ENCODE peak calls at places on chromosomes 16 and 17, in ten cellular contexts. One of them, this sample, is unnamed.
A peak's percentile ranks its signal among the peaks of the same experiment; 100 is the strongest.

GRCh38 chr16:17379121-17379571 is 91.6 kb downstream of the XYLT1 start:
- DNase-seq in NCI-H146: no peak
- DNase-seq in GOT3: no peak
- DNase-seq in NCI-H1105: no peak
- DNase-seq in NCI-H524: no peak
- DNase-seq in nucleus accumbens: no peak
- DNase-seq in iris pigment epithelial cell: no peak
- DNase-seq in T-cell: no peak
- DNase-seq in naive thymus-derived CD4-positive, alpha-beta T cell: no peak
- DNase-seq in CD4-positive, alpha-beta T cell: no peak
- DNase-seq in this sample: no peak

GRCh38 chr17:1188812-1189211 is 9.0 kb upstream of the ABR start:
- DNase-seq in CD4-positive, alpha-beta T cell: no peak
- DNase-seq in nucleus accumbens: no peak
- DNase-seq in NCI-H524: no peak
- DNase-seq in NCI-H146: no peak
- DNase-seq in NCI-H1105: no peak
- DNase-seq in T-cell: no peak
- DNase-seq in iris pigment epithelial cell: no peak
- DNase-seq in naive thymus-derived CD4-positive, alpha-beta T cell: no peak
- DNase-seq in GOT3: no peak
- DNase-seq in this sample: no peak

GRCh38 chr16:26204138-26204537 is 512.4 kb downstream of the HS3ST4 start:
- DNase-seq in CD4-positive, alpha-beta T cell: no peak
- DNase-seq in T-cell: no peak
- DNase-seq in NCI-H524: no peak
- DNase-seq in NCI-H1105: no peak
- DNase-seq in NCI-H146: no peak
- DNase-seq in iris pigment epithelial cell: no peak
- DNase-seq in naive thymus-derived CD4-positive, alpha-beta T cell: no peak
- DNase-seq in nucleus accumbens: no peak
- DNase-seq in GOT3: no peak
- DNase-seq in this sample: no peak

GRCh38 chr17:1186214-1186820 is 6.5 kb upstream of the ABR start:
- DNase-seq in NCI-H146: no peak
- DNase-seq in NCI-H524: no peak
- DNase-seq in nucleus accumbens: no peak
- DNase-seq in T-cell: no peak
- DNase-seq in iris pigment epithelial cell: peak; percentile 29
- DNase-seq in GOT3: no peak
- DNase-seq in CD4-positive, alpha-beta T cell: no peak
- DNase-seq in NCI-H1105: no peak
- DNase-seq in naive thymus-derived CD4-positive, alpha-beta T cell: no peak
- DNase-seq in this sample: no peak

GRCh38 chr16:83977056-83977815 is 9.2 kb downstream of the NECAB2 start:
- DNase-seq in NCI-H524: no peak
- DNase-seq in iris pigment epithelial cell: no peak
- DNase-seq in nucleus accumbens: no peak
- DNase-seq in CD4-positive, alpha-beta T cell: no peak
- DNase-seq in NCI-H1105: no peak
- DNase-seq in T-cell: no peak
- DNase-seq in naive thymus-derived CD4-positive, alpha-beta T cell: no peak
- DNase-seq in NCI-H146: no peak
- DNase-seq in GOT3: no peak
- DNase-seq in this sample: no peak

GRCh38 chr17:29557085-29557697 is 9.6 kb downstream of the ABHD15 start:
- DNase-seq in NCI-H524: no peak
- DNase-seq in CD4-positive, alpha-beta T cell: no peak
- DNase-seq in T-cell: no peak
- DNase-seq in NCI-H1105: no peak
- DNase-seq in naive thymus-derived CD4-positive, alpha-beta T cell: no peak
- DNase-seq in GOT3: no peak
- DNase-seq in iris pigment epithelial cell: peak; percentile 63
- DNase-seq in NCI-H146: no peak
- DNase-seq in nucleus accumbens: no peak
- DNase-seq in this sample: no peak

GRCh38 chr16:64784635-64785034 is 337.2 kb downstream of the CDH11 start:
- DNase-seq in nucleus accumbens: no peak
- DNase-seq in GOT3: no peak
- DNase-seq in NCI-H1105: no peak
- DNase-seq in T-cell: no peak
- DNase-seq in iris pigment epithelial cell: no peak
- DNase-seq in CD4-positive, alpha-beta T cell: no peak
- DNase-seq in NCI-H524: no peak
- DNase-seq in naive thymus-derived CD4-positive, alpha-beta T cell: no peak
- DNase-seq in NCI-H146: no peak
- DNase-seq in this sample: no peak

GRCh38 chr16:6483634-6484033 is 849.0 kb upstream of the RBFOX1 start:
- DNase-seq in NCI-H1105: no peak
- DNase-seq in GOT3: no peak
- DNase-seq in CD4-positive, alpha-beta T cell: no peak
- DNase-seq in nucleus accumbens: no peak
- DNase-seq in iris pigment epithelial cell: no peak
- DNase-seq in naive thymus-derived CD4-positive, alpha-beta T cell: no peak
- DNase-seq in NCI-H524: no peak
- DNase-seq in NCI-H146: peak; percentile 68
- DNase-seq in T-cell: no peak
- DNase-seq in this sample: no peak

GRCh38 chr16:3023415-3023668 is 400 bp downstream of the HCFC1R1 start:
- DNase-seq in naive thymus-derived CD4-positive, alpha-beta T cell: no peak
- DNase-seq in nucleus accumbens: peak; percentile 33
- DNase-seq in NCI-H1105: no peak
- DNase-seq in GOT3: peak; percentile 86
- DNase-seq in CD4-positive, alpha-beta T cell: no peak
- DNase-seq in NCI-H524: no peak
- DNase-seq in NCI-H146: no peak
- DNase-seq in T-cell: no peak
- DNase-seq in iris pigment epithelial cell: peak; percentile 60
- DNase-seq in this sample: no peak

GRCh38 chr17:7408341-7408740 is 696 bp downstream of the NLGN2 start:
- DNase-seq in GOT3: no peak
- DNase-seq in nucleus accumbens: no peak
- DNase-seq in NCI-H146: no peak
- DNase-seq in NCI-H1105: no peak
- DNase-seq in T-cell: peak; percentile 26
- DNase-seq in iris pigment epithelial cell: no peak
- DNase-seq in NCI-H524: no peak
- DNase-seq in CD4-positive, alpha-beta T cell: no peak
- DNase-seq in naive thymus-derived CD4-positive, alpha-beta T cell: peak; percentile 27
- DNase-seq in this sample: no peak

GRCh38 chr17:9451919-9452318 is 123.7 kb downstream of the STX8 start:
- DNase-seq in iris pigment epithelial cell: no peak
- DNase-seq in nucleus accumbens: no peak
- DNase-seq in T-cell: no peak
- DNase-seq in CD4-positive, alpha-beta T cell: no peak
- DNase-seq in NCI-H524: no peak
- DNase-seq in GOT3: no peak
- DNase-seq in NCI-H146: no peak
- DNase-seq in NCI-H1105: no peak
- DNase-seq in naive thymus-derived CD4-positive, alpha-beta T cell: no peak
- DNase-seq in this sample: no peak

GRCh38 chr17:1201132-1201702 is 21.4 kb upstream of the ABR start:
- DNase-seq in iris pigment epithelial cell: no peak
- DNase-seq in GOT3: no peak
- DNase-seq in NCI-H146: no peak
- DNase-seq in T-cell: peak; percentile 55
- DNase-seq in NCI-H1105: no peak
- DNase-seq in naive thymus-derived CD4-positive, alpha-beta T cell: peak; percentile 40
- DNase-seq in nucleus accumbens: no peak
- DNase-seq in NCI-H524: no peak
- DNase-seq in CD4-positive, alpha-beta T cell: peak; percentile 53
- DNase-seq in this sample: no peak

GRCh38 chr17:48631693-48632578 is 5.8 kb upstream of the HOXB9 start:
- DNase-seq in iris pigment epithelial cell: no peak
- DNase-seq in GOT3: no peak
- DNase-seq in CD4-positive, alpha-beta T cell: no peak
- DNase-seq in NCI-H146: no peak
- DNase-seq in NCI-H524: no peak
- DNase-seq in T-cell: no peak
- DNase-seq in NCI-H1105: no peak
- DNase-seq in naive thymus-derived CD4-positive, alpha-beta T cell: no peak
- DNase-seq in nucleus accumbens: no peak
- DNase-seq in this sample: no peak

GRCh38 chr17:55531053-55531728 is 19.9 kb upstream of the SMIM36 start:
- DNase-seq in CD4-positive, alpha-beta T cell: no peak
- DNase-seq in naive thymus-derived CD4-positive, alpha-beta T cell: no peak
- DNase-seq in GOT3: no peak
- DNase-seq in NCI-H146: no peak
- DNase-seq in NCI-H524: no peak
- DNase-seq in T-cell: no peak
- DNase-seq in iris pigment epithelial cell: no peak
- DNase-seq in NCI-H1105: no peak
- DNase-seq in nucleus accumbens: no peak
- DNase-seq in this sample: no peak

GRCh38 chr17:9330140-9330902 is 245.3 kb downstream of the STX8 start:
- DNase-seq in nucleus accumbens: no peak
- DNase-seq in naive thymus-derived CD4-positive, alpha-beta T cell: no peak
- DNase-seq in GOT3: no peak
- DNase-seq in CD4-positive, alpha-beta T cell: no peak
- DNase-seq in iris pigment epithelial cell: no peak
- DNase-seq in NCI-H524: no peak
- DNase-seq in NCI-H146: no peak
- DNase-seq in NCI-H1105: no peak
- DNase-seq in T-cell: no peak
- DNase-seq in this sample: no peak

GRCh38 chr17:2053380-2054261 is 1.3 kb upstream of the HIC1 start:
- DNase-seq in iris pigment epithelial cell: peak; percentile 81
- DNase-seq in naive thymus-derived CD4-positive, alpha-beta T cell: peak; percentile 60
- DNase-seq in CD4-positive, alpha-beta T cell: peak; percentile 75
- DNase-seq in NCI-H1105: peak; percentile 38
- DNase-seq in nucleus accumbens: peak; percentile 24
- DNase-seq in T-cell: peak; percentile 65
- DNase-seq in NCI-H146: peak; percentile 69
- DNase-seq in GOT3: no peak
- DNase-seq in NCI-H524: peak; percentile 67
- DNase-seq in this sample: no peak

GRCh38 chr17:58113947-58114346 is 30.7 kb downstream of the DYNLL2 start:
- DNase-seq in NCI-H524: no peak
- DNase-seq in naive thymus-derived CD4-positive, alpha-beta T cell: no peak
- DNase-seq in NCI-H1105: no peak
- DNase-seq in GOT3: no peak
- DNase-seq in T-cell: no peak
- DNase-seq in NCI-H146: no peak
- DNase-seq in CD4-positive, alpha-beta T cell: no peak
- DNase-seq in nucleus accumbens: no peak
- DNase-seq in iris pigment epithelial cell: no peak
- DNase-seq in this sample: no peak

GRCh38 chr16:80176114-80176513 is 364.7 kb upstream of the DYNLRB2 start:
- DNase-seq in iris pigment epithelial cell: no peak
- DNase-seq in NCI-H524: no peak
- DNase-seq in CD4-positive, alpha-beta T cell: no peak
- DNase-seq in nucleus accumbens: no peak
- DNase-seq in GOT3: no peak
- DNase-seq in NCI-H146: no peak
- DNase-seq in naive thymus-derived CD4-positive, alpha-beta T cell: no peak
- DNase-seq in NCI-H1105: no peak
- DNase-seq in T-cell: no peak
- DNase-seq in this sample: no peak

GRCh38 chr17:43900183-43900857 is 7.0 kb downstream of the MPP2 start:
- DNase-seq in NCI-H146: peak; percentile 75
- DNase-seq in GOT3: peak; percentile 33
- DNase-seq in iris pigment epithelial cell: peak; percentile 74
- DNase-seq in NCI-H524: peak; percentile 95
- DNase-seq in CD4-positive, alpha-beta T cell: peak; percentile 84
- DNase-seq in NCI-H1105: peak; percentile 73
- DNase-seq in T-cell: peak; percentile 73
- DNase-seq in naive thymus-derived CD4-positive, alpha-beta T cell: peak; percentile 65
- DNase-seq in nucleus accumbens: peak; percentile 74
- DNase-seq in this sample: peak; percentile 64

GRCh38 chr16:69494993-69495392 is 70.6 kb downstream of the CYB5B start:
- DNase-seq in nucleus accumbens: no peak
- DNase-seq in NCI-H146: no peak
- DNase-seq in NCI-H1105: no peak
- DNase-seq in GOT3: no peak
- DNase-seq in NCI-H524: no peak
- DNase-seq in T-cell: no peak
- DNase-seq in naive thymus-derived CD4-positive, alpha-beta T cell: no peak
- DNase-seq in iris pigment epithelial cell: peak; percentile 34
- DNase-seq in CD4-positive, alpha-beta T cell: no peak
- DNase-seq in this sample: no peak

GRCh38 chr17:43701318-43701743 is 39.6 kb upstream of the MEOX1 start:
- DNase-seq in GOT3: peak; percentile 33
- DNase-seq in nucleus accumbens: no peak
- DNase-seq in NCI-H1105: no peak
- DNase-seq in CD4-positive, alpha-beta T cell: no peak
- DNase-seq in iris pigment epithelial cell: peak; percentile 91
- DNase-seq in naive thymus-derived CD4-positive, alpha-beta T cell: no peak
- DNase-seq in NCI-H524: no peak
- DNase-seq in NCI-H146: no peak
- DNase-seq in T-cell: peak; percentile 17
- DNase-seq in this sample: peak; percentile 68

GRCh38 chr17:15101175-15101574 is 164.0 kb downstream of the PMP22 start:
- DNase-seq in GOT3: no peak
- DNase-seq in nucleus accumbens: no peak
- DNase-seq in NCI-H524: no peak
- DNase-seq in NCI-H1105: no peak
- DNase-seq in naive thymus-derived CD4-positive, alpha-beta T cell: no peak
- DNase-seq in T-cell: no peak
- DNase-seq in iris pigment epithelial cell: no peak
- DNase-seq in NCI-H146: no peak
- DNase-seq in CD4-positive, alpha-beta T cell: no peak
- DNase-seq in this sample: no peak

GRCh38 chr17:1969712-1970111 is 55.4 kb downstream of the RTN4RL1 start:
- DNase-seq in NCI-H524: no peak
- DNase-seq in nucleus accumbens: no peak
- DNase-seq in naive thymus-derived CD4-positive, alpha-beta T cell: no peak
- DNase-seq in iris pigment epithelial cell: no peak
- DNase-seq in NCI-H146: no peak
- DNase-seq in T-cell: no peak
- DNase-seq in CD4-positive, alpha-beta T cell: no peak
- DNase-seq in GOT3: no peak
- DNase-seq in NCI-H1105: no peak
- DNase-seq in this sample: no peak

GRCh38 chr16:88334517-88335149 is 48.1 kb upstream of the ZNF469 start:
- DNase-seq in naive thymus-derived CD4-positive, alpha-beta T cell: no peak
- DNase-seq in NCI-H524: no peak
- DNase-seq in T-cell: no peak
- DNase-seq in GOT3: no peak
- DNase-seq in NCI-H146: no peak
- DNase-seq in nucleus accumbens: no peak
- DNase-seq in CD4-positive, alpha-beta T cell: no peak
- DNase-seq in iris pigment epithelial cell: no peak
- DNase-seq in NCI-H1105: no peak
- DNase-seq in this sample: no peak

GRCh38 chr16:19135896-19136438 is 22.2 kb downstream of the ITPRIPL2 start:
- DNase-seq in iris pigment epithelial cell: no peak
- DNase-seq in NCI-H1105: no peak
- DNase-seq in GOT3: no peak
- DNase-seq in NCI-H146: peak; percentile 77
- DNase-seq in nucleus accumbens: no peak
- DNase-seq in CD4-positive, alpha-beta T cell: no peak
- DNase-seq in naive thymus-derived CD4-positive, alpha-beta T cell: no peak
- DNase-seq in T-cell: no peak
- DNase-seq in NCI-H524: no peak
- DNase-seq in this sample: no peak

GRCh38 chr17:60142872-60143499 is 6.8 kb upstream of the CA4 start:
- DNase-seq in NCI-H146: peak; percentile 82
- DNase-seq in nucleus accumbens: peak; percentile 37
- DNase-seq in GOT3: peak; percentile 37
- DNase-seq in NCI-H524: peak; percentile 87
- DNase-seq in iris pigment epithelial cell: peak; percentile 91
- DNase-seq in CD4-positive, alpha-beta T cell: peak; percentile 74
- DNase-seq in T-cell: peak; percentile 55
- DNase-seq in naive thymus-derived CD4-positive, alpha-beta T cell: peak; percentile 31
- DNase-seq in NCI-H1105: peak; percentile 74
- DNase-seq in this sample: peak; percentile 65

GRCh38 chr17:57708401-57708800 is 36.7 kb downstream of the CCDC182 start:
- DNase-seq in NCI-H524: peak; percentile 95
- DNase-seq in nucleus accumbens: no peak
- DNase-seq in GOT3: no peak
- DNase-seq in NCI-H1105: no peak
- DNase-seq in CD4-positive, alpha-beta T cell: no peak
- DNase-seq in naive thymus-derived CD4-positive, alpha-beta T cell: no peak
- DNase-seq in iris pigment epithelial cell: no peak
- DNase-seq in T-cell: no peak
- DNase-seq in NCI-H146: peak; percentile 65
- DNase-seq in this sample: no peak

GRCh38 chr17:30558313-30559195 is 81.3 kb downstream of the GOSR1 start:
- DNase-seq in naive thymus-derived CD4-positive, alpha-beta T cell: no peak
- DNase-seq in NCI-H1105: no peak
- DNase-seq in NCI-H524: no peak
- DNase-seq in NCI-H146: peak; percentile 30
- DNase-seq in T-cell: no peak
- DNase-seq in nucleus accumbens: no peak
- DNase-seq in GOT3: no peak
- DNase-seq in iris pigment epithelial cell: no peak
- DNase-seq in CD4-positive, alpha-beta T cell: peak; percentile 27
- DNase-seq in this sample: no peak

This sample was measured in stimulated activated naive B cell treated with anti-CD40 and anti-IgM and Interleukin-4, amounts not matched to agents 10 μg/mL and 1 μg/mL and 100 μg/mL, for 72 hours.